ENCODE peak calls at places on chromosomes 7 and 10, in seven cellular contexts. T is NCI-H226, F is fibroblast of the aortic adventitia, I is activated T-cell treated with anti-CD3 and anti-CD28 coated beads for 48 hours, V is body of pancreas, Y is epithelial cell of esophagus, R is left cardiac atrium. C is an unnamed sample.

GRCh38 chr10:78386495-78386894 is 352.8 kb downstream of the RPS24 start:
- DNase-seq in T (no peak), F (no peak), I (no peak), V (no peak), Y (no peak), R (no peak), C (no peak)

GRCh38 chr7:157523766-157524421 is 187.1 kb downstream of the DNAJB6 start:
- DNase-seq in T (no peak), F (no peak), I (no peak), V (no peak), Y (no peak), R (no peak), C (no peak)

GRCh38 chr7:71303566-71303965 is 171.6 kb downstream of the GALNT17 start:
- DNase-seq in T (no peak), F (no peak), I (no peak), V (no peak), Y (no peak), R (no peak), C (no peak)

GRCh38 chr7:80095545-80095944 is 39.1 kb upstream of the GNAI1 start:
- DNase-seq in T (no peak), F (peak), I (no peak), V (no peak), Y (peak), R (no peak), C (no peak)

GRCh38 chr10:84360634-84361365 is 32.4 kb downstream of the CCSER2 start:
- DNase-seq in T (no peak), F (peak), I (no peak), V (no peak), Y (no peak), R (no peak), C (no peak)

GRCh38 chr10:79488303-79488702 is 24.0 kb upstream of the EIF5AL1 start:
- DNase-seq in T (peak), F (peak), I (no peak), V (peak), Y (peak), R (peak), C (peak)

GRCh38 chr10:69912584-69912983 is 110.9 kb downstream of the COL13A1 start:
- DNase-seq in T (no peak), F (no peak), I (no peak), V (no peak), Y (no peak), R (no peak), C (no peak)

GRCh38 chr10:112585960-112586359 is 138.9 kb downstream of the VTI1A start:
- DNase-seq in T (no peak), F (peak), I (no peak), V (no peak), Y (no peak), R (no peak), C (no peak)

GRCh38 chr7:130258494-130259078 is 8.1 kb upstream of the CPA2 start:
- DNase-seq in T (no peak), F (no peak), I (no peak), V (no peak), Y (no peak), R (no peak), C (no peak)

GRCh38 chr10:132372516-132373095 is 24.4 kb upstream of the PWWP2B start:
- DNase-seq in T (no peak), F (no peak), I (no peak), V (no peak), Y (no peak), R (no peak), C (no peak)

GRCh38 chr7:157719705-157720655 is 383.2 kb downstream of the DNAJB6 start:
- DNase-seq in T (no peak), F (no peak), I (no peak), V (no peak), Y (no peak), R (no peak), C (no peak)